ENCODE peak calls at places on chromosomes 2 and 18, in five cellular contexts. One of them, this sample, is unnamed.

GRCh38 chr2:223460774-223461211 is 141.4 kb downstream of the SCG2 start:
- DNase-seq in H9: no peak
- DNase-seq in neuronal stem cell: no peak
- DNase-seq in H1: no peak
- DNase-seq in trophoblast cell: no peak
- DNase-seq in this sample: peak

GRCh38 chr2:99450199-99450598 is 39.6 kb downstream of the REV1 start:
- DNase-seq in H9: no peak
- DNase-seq in neuronal stem cell: no peak
- DNase-seq in H1: no peak
- DNase-seq in trophoblast cell: no peak
- DNase-seq in this sample: no peak

GRCh38 chr2:186427970-186428369 is 58.1 kb upstream of the ZC3H15 start:
- DNase-seq in H9: no peak
- DNase-seq in neuronal stem cell: no peak
- DNase-seq in H1: no peak
- DNase-seq in trophoblast cell: no peak
- DNase-seq in this sample: no peak

GRCh38 chr2:47601518-47602015 is 181.4 kb upstream of the MSH6 start:
- DNase-seq in H9: no peak
- DNase-seq in neuronal stem cell: peak
- DNase-seq in H1: no peak
- DNase-seq in trophoblast cell: no peak
- DNase-seq in this sample: no peak

GRCh38 chr18:24763765-24764548 is 303.5 kb downstream of the HRH4 start:
- DNase-seq in H9: no peak
- DNase-seq in neuronal stem cell: no peak
- DNase-seq in H1: no peak
- DNase-seq in trophoblast cell: no peak
- DNase-seq in this sample: peak

GRCh38 chr2:26035110-26035728 is 1.3 kb downstream of the RAB10 start:
- DNase-seq in H9: no peak
- DNase-seq in neuronal stem cell: no peak
- DNase-seq in H1: no peak
- DNase-seq in trophoblast cell: no peak
- DNase-seq in this sample: peak

GRCh38 chr2:140643761-140644187 is 1487.0 kb downstream of the LRP1B start:
- DNase-seq in H9: no peak
- DNase-seq in neuronal stem cell: no peak
- DNase-seq in H1: no peak
- DNase-seq in trophoblast cell: no peak
- DNase-seq in this sample: peak

GRCh38 chr2:239878686-239879085 is 146.5 kb downstream of the NDUFA10 start:
- DNase-seq in H9: no peak
- DNase-seq in neuronal stem cell: no peak
- DNase-seq in H1: peak
- DNase-seq in trophoblast cell: no peak
- DNase-seq in this sample: no peak

GRCh38 chr2:233023007-233023760 is 9.3 kb upstream of the NEU2 start:
- DNase-seq in H9: no peak
- DNase-seq in neuronal stem cell: no peak
- DNase-seq in H1: no peak
- DNase-seq in trophoblast cell: no peak
- DNase-seq in this sample: no peak

GRCh38 chr18:60893331-60894114 is 439.7 kb upstream of the CDH20 start:
- DNase-seq in H9: no peak
- DNase-seq in neuronal stem cell: no peak
- DNase-seq in H1: no peak
- DNase-seq in trophoblast cell: peak
- DNase-seq in this sample: no peak

GRCh38 chr2:234459401-234460009 is 37.4 kb downstream of the ARL4C start:
- DNase-seq in H9: no peak
- DNase-seq in neuronal stem cell: no peak
- DNase-seq in H1: no peak
- DNase-seq in trophoblast cell: peak
- DNase-seq in this sample: no peak

GRCh38 chr2:191202209-191202721 is 42.9 kb upstream of the MYO1B start:
- DNase-seq in H9: no peak
- DNase-seq in neuronal stem cell: no peak
- DNase-seq in H1: no peak
- DNase-seq in trophoblast cell: peak
- DNase-seq in this sample: peak

GRCh38 chr2:195533771-195534642 is 123.0 kb upstream of the SLC39A10 start:
- DNase-seq in H9: no peak
- DNase-seq in neuronal stem cell: no peak
- DNase-seq in H1: no peak
- DNase-seq in trophoblast cell: peak
- DNase-seq in this sample: peak

GRCh38 chr2:216215991-216216390 is 106.8 kb downstream of the XRCC5 start:
- DNase-seq in H9: no peak
- DNase-seq in neuronal stem cell: no peak
- DNase-seq in H1: no peak
- DNase-seq in trophoblast cell: no peak
- DNase-seq in this sample: peak

GRCh38 chr18:76350134-76351025 is 144.7 kb downstream of the ZNF516 start:
- DNase-seq in H9: peak
- DNase-seq in neuronal stem cell: no peak
- DNase-seq in H1: no peak
- DNase-seq in trophoblast cell: no peak
- DNase-seq in this sample: no peak

GRCh38 chr2:168494190-168494711 is 38.2 kb downstream of the CERS6 start:
- DNase-seq in H9: peak
- DNase-seq in neuronal stem cell: no peak
- DNase-seq in H1: no peak
- DNase-seq in trophoblast cell: no peak
- DNase-seq in this sample: no peak

GRCh38 chr2:29518988-29519925 is 402.1 kb downstream of the ALK start:
- DNase-seq in H9: no peak
- DNase-seq in neuronal stem cell: no peak
- DNase-seq in H1: no peak
- DNase-seq in trophoblast cell: no peak
- DNase-seq in this sample: peak

GRCh38 chr2:202278944-202279343 is 13.4 kb downstream of the NOP58 start:
- DNase-seq in H9: no peak
- DNase-seq in neuronal stem cell: no peak
- DNase-seq in H1: no peak
- DNase-seq in trophoblast cell: no peak
- DNase-seq in this sample: peak

GRCh38 chr2:157744571-157745076 is 116.0 kb upstream of the ACVR1C start:
- DNase-seq in H9: no peak
- DNase-seq in neuronal stem cell: no peak
- DNase-seq in H1: no peak
- DNase-seq in trophoblast cell: peak
- DNase-seq in this sample: no peak

GRCh38 chr2:18477333-18477732 is 83.1 kb downstream of the RDH14 start:
- DNase-seq in H9: no peak
- DNase-seq in neuronal stem cell: no peak
- DNase-seq in H1: no peak
- DNase-seq in trophoblast cell: no peak
- DNase-seq in this sample: no peak

GRCh38 chr2:18483896-18484295 is 76.6 kb downstream of the RDH14 start:
- DNase-seq in H9: no peak
- DNase-seq in neuronal stem cell: no peak
- DNase-seq in H1: no peak
- DNase-seq in trophoblast cell: no peak
- DNase-seq in this sample: no peak

GRCh38 chr2:18476484-18476883 is 84.0 kb downstream of the RDH14 start:
- DNase-seq in H9: no peak
- DNase-seq in neuronal stem cell: no peak
- DNase-seq in H1: no peak
- DNase-seq in trophoblast cell: no peak
- DNase-seq in this sample: no peak

GRCh38 chr2:18475884-18476283 is 84.6 kb downstream of the RDH14 start:
- DNase-seq in H9: no peak
- DNase-seq in neuronal stem cell: no peak
- DNase-seq in H1: no peak
- DNase-seq in trophoblast cell: no peak
- DNase-seq in this sample: no peak

GRCh38 chr2:18479901-18480369 is 80.5 kb downstream of the RDH14 start:
- DNase-seq in H9: no peak
- DNase-seq in neuronal stem cell: no peak
- DNase-seq in H1: no peak
- DNase-seq in trophoblast cell: no peak
- DNase-seq in this sample: no peak
- H2BK12ac ChIP-seq in H9: no peak
- H2BK12ac ChIP-seq in neuronal stem cell: no peak
- H2BK12ac ChIP-seq in H1: no peak
- H2BK12ac ChIP-seq in trophoblast cell: no peak
- H2BK12ac ChIP-seq in this sample: no peak

GRCh38 chr2:198518935-198519334 is 714.5 kb downstream of the PLCL1 start:
- DNase-seq in H9: no peak
- DNase-seq in neuronal stem cell: no peak
- DNase-seq in H1: no peak
- DNase-seq in trophoblast cell: no peak
- DNase-seq in this sample: no peak

GRCh38 chr2:198517961-198518360 is 713.6 kb downstream of the PLCL1 start:
- DNase-seq in H9: no peak
- DNase-seq in neuronal stem cell: no peak
- DNase-seq in H1: no peak
- DNase-seq in trophoblast cell: no peak
- DNase-seq in this sample: no peak
- H2AFZ ChIP-seq in H9: no peak
- H2AFZ ChIP-seq in neuronal stem cell: no peak
- H2AFZ ChIP-seq in H1: no peak
- H2AFZ ChIP-seq in trophoblast cell: no peak
- H2AFZ ChIP-seq in this sample: no peak

DNA sequence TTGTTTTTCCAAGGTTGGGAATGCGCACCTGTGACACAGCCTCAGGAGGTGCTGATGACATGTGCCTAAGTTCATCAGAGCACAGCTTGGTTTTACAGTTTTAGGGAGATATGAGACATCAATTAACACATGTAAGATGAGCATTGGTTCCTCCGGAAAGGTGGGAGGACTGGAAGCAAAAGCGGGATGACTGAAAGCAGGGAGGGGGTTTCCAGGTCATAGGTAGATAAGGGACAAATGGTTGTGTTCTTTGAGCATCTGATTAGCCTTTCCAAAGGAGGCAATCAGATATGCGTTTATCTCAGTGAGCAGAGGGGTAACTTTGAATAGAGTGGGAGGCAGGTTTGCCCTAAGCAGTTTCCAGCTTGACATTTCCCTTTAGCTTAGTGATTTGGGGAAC is 26.3 kb downstream of the CAPG start:
- DNase-seq in H9: no peak
- DNase-seq in neuronal stem cell: no peak
- DNase-seq in H1: no peak
- DNase-seq in trophoblast cell: no peak
- DNase-seq in this sample: no peak
- H3K27ac ChIP-seq in H9: no peak
- H3K27ac ChIP-seq in neuronal stem cell: no peak
- H3K27ac ChIP-seq in H1: no peak
- H3K27ac ChIP-seq in trophoblast cell: no peak
- H3K27ac ChIP-seq in this sample: no peak

GRCh38 chr2:135984199-135985017 is 1.0 kb downstream of the DARS1 start:
- DNase-seq in H9: no peak
- DNase-seq in neuronal stem cell: no peak
- DNase-seq in H1: no peak
- DNase-seq in trophoblast cell: no peak
- DNase-seq in this sample: no peak

GRCh38 chr2:135985826-135986393 is 484 bp upstream of the DARS1 start:
- DNase-seq in H9: no peak
- DNase-seq in neuronal stem cell: no peak
- DNase-seq in H1: no peak
- DNase-seq in trophoblast cell: no peak
- DNase-seq in this sample: no peak

GRCh38 chr2:135986507-135986906 is 1.1 kb upstream of the DARS1 start:
- DNase-seq in H9: no peak
- DNase-seq in neuronal stem cell: no peak
- DNase-seq in H1: no peak
- DNase-seq in trophoblast cell: no peak
- DNase-seq in this sample: no peak

GRCh38 chr2:135985018-135985825 is at the start of gene DARS1:
- DNase-seq in H9: peak
- DNase-seq in neuronal stem cell: peak
- DNase-seq in H1: peak
- DNase-seq in trophoblast cell: peak
- DNase-seq in this sample: peak

DNA sequence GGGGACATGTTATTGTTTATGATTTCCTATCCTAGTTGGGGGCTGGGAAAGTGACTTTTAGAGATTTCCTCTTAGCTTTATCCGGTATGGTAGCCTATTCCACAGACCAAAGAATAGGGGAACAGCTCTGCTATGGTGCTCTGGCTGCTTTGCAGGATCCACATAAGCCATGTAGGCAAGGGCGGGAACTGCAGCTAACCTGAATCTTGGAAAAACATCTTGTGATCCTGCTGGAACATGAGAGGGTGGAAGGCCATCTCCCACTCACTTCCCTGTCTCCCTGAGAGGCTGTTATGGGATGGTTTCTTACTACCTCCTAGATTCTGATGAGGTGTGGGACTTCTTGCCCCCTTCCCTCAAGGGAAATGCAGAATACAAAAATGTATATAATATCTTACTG is 2.0 kb upstream of the DARS1 start:
- DNase-seq in H9: no peak
- DNase-seq in neuronal stem cell: no peak
- DNase-seq in H1: no peak
- DNase-seq in trophoblast cell: no peak
- DNase-seq in this sample: no peak
- H2BK12ac ChIP-seq in H9: no peak
- H2BK12ac ChIP-seq in neuronal stem cell: no peak
- H2BK12ac ChIP-seq in H1: no peak
- H2BK12ac ChIP-seq in trophoblast cell: no peak
- H2BK12ac ChIP-seq in this sample: no peak

GRCh38 chr2:231696004-231696367 is 12.3 kb upstream of the PTMA start:
- DNase-seq in H9: no peak
- DNase-seq in neuronal stem cell: no peak
- DNase-seq in H1: no peak
- DNase-seq in trophoblast cell: peak
- DNase-seq in this sample: no peak

GRCh38 chr2:231704017-231704416 is 4.3 kb upstream of the PTMA start:
- DNase-seq in H9: no peak
- DNase-seq in neuronal stem cell: no peak
- DNase-seq in H1: no peak
- DNase-seq in trophoblast cell: no peak
- DNase-seq in this sample: no peak

GRCh38 chr2:231699006-231699405 is 9.3 kb upstream of the PTMA start:
- DNase-seq in H9: no peak
- DNase-seq in neuronal stem cell: no peak
- DNase-seq in H1: no peak
- DNase-seq in trophoblast cell: no peak
- DNase-seq in this sample: no peak

GRCh38 chr2:231706731-231707624 is 1.3 kb upstream of the PTMA start:
- DNase-seq in H9: peak
- DNase-seq in neuronal stem cell: peak
- DNase-seq in H1: peak
- DNase-seq in trophoblast cell: peak
- DNase-seq in this sample: peak

GRCh38 chr2:231701456-231702373 is 6.6 kb upstream of the PTMA start:
- DNase-seq in H9: no peak
- DNase-seq in neuronal stem cell: no peak
- DNase-seq in H1: no peak
- DNase-seq in trophoblast cell: peak
- DNase-seq in this sample: peak
- H2AFZ ChIP-seq in H9: no peak
- H2AFZ ChIP-seq in neuronal stem cell: peak
- H2AFZ ChIP-seq in H1: no peak
- H2AFZ ChIP-seq in trophoblast cell: peak
- H2AFZ ChIP-seq in this sample: peak

This sample was measured in mesenchymal stem cell.